ENCODE peak calls at places on chromosomes 2 and 18, in nine cellular contexts. C, K, Z, T, L, G, H, Q and V are unnamed samples.

GRCh38 chr18:23209031-23209430 is 73.7 kb downstream of the CABLES1 start:
- DNase-seq in Z (no peak), C (no peak), Q (no peak), T (no peak), G (no peak), L (no peak), H (peak; percentile 38), K (no peak), V (no peak)

GRCh38 chr2:236366406-236366805 is 102.2 kb upstream of the ASB18 start:
- DNase-seq in G (no peak), C (no peak), Q (no peak), K (no peak), L (no peak), Z (no peak), T (no peak), H (no peak), V (no peak)

GRCh38 chr2:42132066-42132965 is 36.8 kb upstream of the EML4 start:
- DNase-seq in L (no peak), C (no peak), Z (no peak), H (peak; percentile 49), G (no peak), Q (no peak), T (no peak), K (peak; percentile 77), V (no peak)

GRCh38 chr18:74114206-74114605 is 33.4 kb downstream of the FBXO15 start:
- DNase-seq in G (no peak), L (no peak), K (no peak), H (no peak), T (no peak), Z (no peak), Q (no peak), C (no peak), V (no peak)

GRCh38 chr18:25278415-25278814 is 73.6 kb downstream of the ZNF521 start:
- DNase-seq in T (no peak), Z (no peak), L (no peak), C (no peak), G (no peak), K (no peak), Q (no peak), H (no peak), V (no peak)

GRCh38 chr2:42906557-42907380 is 114.4 kb upstream of the HAAO start:
- DNase-seq in C (peak; percentile 81), K (no peak), Z (peak; percentile 70), T (no peak), G (no peak), L (peak; percentile 51), H (no peak), Q (peak; percentile 82), V (no peak)

GRCh38 chr2:24883946-24884345 is 36.1 kb downstream of the ADCY3 start:
- DNase-seq in K (no peak), G (no peak), H (no peak), Q (no peak), Z (no peak), L (no peak), C (no peak), T (no peak), V (no peak)

GRCh38 chr18:13502585-13502984 is 223.8 kb downstream of the FAM210A start:
- DNase-seq in H (no peak), G (no peak), L (no peak), Z (peak; percentile 46), K (no peak), T (no peak), Q (no peak), C (peak; percentile 72), V (no peak)

GRCh38 chr2:230930149-230930780 is 5.2 kb upstream of the GPR55 start:
- DNase-seq in L (no peak), T (no peak), H (no peak), Z (no peak), K (no peak), C (no peak), G (no peak), Q (no peak), V (no peak)

GRCh38 chr2:211944572-211944971 is 594.0 kb downstream of the ERBB4 start:
- DNase-seq in H (no peak), L (no peak), Z (no peak), C (no peak), Q (no peak), T (no peak), K (no peak), G (no peak), V (no peak)

GRCh38 chr2:187618813-187619212 is 64.6 kb upstream of the TFPI start:
- DNase-seq in Z (no peak), H (peak; percentile 59), L (no peak), T (no peak), Q (no peak), G (no peak), K (no peak), C (no peak), V (no peak)

GRCh38 chr18:36960038-36960437 is 131.1 kb downstream of the KIAA1328 start:
- DNase-seq in G (no peak), T (no peak), L (no peak), H (no peak), Q (no peak), K (no peak), Z (no peak), C (no peak), V (no peak)

GRCh38 chr2:3246928-3247714 is 130.5 kb downstream of the EIPR1 start:
- DNase-seq in K (no peak), G (no peak), L (no peak), H (no peak), T (no peak), Z (no peak), C (no peak), Q (no peak), V (no peak)

GRCh38 chr18:58044370-58045264 is 591 bp downstream of the NEDD4L start:
- DNase-seq in G (peak; percentile 31), K (no peak), T (peak; percentile 29), Z (peak; percentile 22), L (peak; percentile 64), H (no peak), Q (peak; percentile 74), C (peak; percentile 43), V (peak; percentile 47)

GRCh38 chr2:3483227-3483985 is 35.9 kb downstream of the ADI1 start:
- DNase-seq in K (peak; percentile 89), T (peak; percentile 52), C (peak; percentile 96), Q (peak; percentile 55), L (no peak), G (no peak), Z (peak; percentile 83), H (no peak), V (peak; percentile 61)

GRCh38 chr2:173086518-173087213 is 11.0 kb downstream of the MAP3K20 start:
- DNase-seq in H (no peak), Z (no peak), K (no peak), T (peak; percentile 8), Q (no peak), C (no peak), G (no peak), L (no peak), V (no peak)

GRCh38 chr2:164910091-164910899 is 45.0 kb downstream of the SLC38A11 start:
- DNase-seq in K (peak; percentile 33), H (peak; percentile 69), Q (no peak), L (peak; percentile 49), C (no peak), T (peak; percentile 77), Z (no peak), G (no peak), V (no peak)

GRCh38 chr2:60741588-60741987 is 14.5 kb upstream of the PAPOLG start:
- DNase-seq in Z (no peak), C (no peak), H (no peak), Q (peak; percentile 55), L (no peak), T (no peak), G (no peak), K (no peak), V (no peak)

GRCh38 chr2:13572466-13572865 is 855.7 kb downstream of the TRIB2 start:
- DNase-seq in T (no peak), G (no peak), K (no peak), C (no peak), Q (no peak), H (no peak), Z (no peak), L (no peak), V (no peak)

GRCh38 chr2:224883172-224883516 is 159.1 kb downstream of the DOCK10 start:
- DNase-seq in L (no peak), T (no peak), H (no peak), G (no peak), Q (no peak), K (no peak), C (no peak), Z (no peak), V (no peak)

GRCh38 chr2:237405006-237405559 is 8.9 kb downstream of the COL6A3 start:
- DNase-seq in K (no peak), H (no peak), L (no peak), T (no peak), G (no peak), C (peak; percentile 47), Z (no peak), Q (no peak), V (no peak)
- H3K27ac ChIP-seq in K (peak overlapping the region; percentile 63), H (no peak overlapping the region), L (no peak overlapping the region), T (no peak overlapping the region), G (no peak overlapping the region), C (no peak overlapping the region), Z (peak overlapping the region; percentile 82), Q (no peak overlapping the region), V (no peak overlapping the region)

GRCh38 chr2:157093666-157094065 is 163.8 kb upstream of the GALNT5 start:
- DNase-seq in C (no peak), G (no peak), T (no peak), H (no peak), K (no peak), Z (no peak), Q (no peak), L (no peak), V (no peak)
- H3K27ac ChIP-seq in C (no peak overlapping the region), G (no peak overlapping the region), T (no peak overlapping the region), H (no peak overlapping the region), K (no peak overlapping the region), Z (no peak overlapping the region), Q (no peak overlapping the region), L (no peak overlapping the region), V (no peak overlapping the region)

DNA sequence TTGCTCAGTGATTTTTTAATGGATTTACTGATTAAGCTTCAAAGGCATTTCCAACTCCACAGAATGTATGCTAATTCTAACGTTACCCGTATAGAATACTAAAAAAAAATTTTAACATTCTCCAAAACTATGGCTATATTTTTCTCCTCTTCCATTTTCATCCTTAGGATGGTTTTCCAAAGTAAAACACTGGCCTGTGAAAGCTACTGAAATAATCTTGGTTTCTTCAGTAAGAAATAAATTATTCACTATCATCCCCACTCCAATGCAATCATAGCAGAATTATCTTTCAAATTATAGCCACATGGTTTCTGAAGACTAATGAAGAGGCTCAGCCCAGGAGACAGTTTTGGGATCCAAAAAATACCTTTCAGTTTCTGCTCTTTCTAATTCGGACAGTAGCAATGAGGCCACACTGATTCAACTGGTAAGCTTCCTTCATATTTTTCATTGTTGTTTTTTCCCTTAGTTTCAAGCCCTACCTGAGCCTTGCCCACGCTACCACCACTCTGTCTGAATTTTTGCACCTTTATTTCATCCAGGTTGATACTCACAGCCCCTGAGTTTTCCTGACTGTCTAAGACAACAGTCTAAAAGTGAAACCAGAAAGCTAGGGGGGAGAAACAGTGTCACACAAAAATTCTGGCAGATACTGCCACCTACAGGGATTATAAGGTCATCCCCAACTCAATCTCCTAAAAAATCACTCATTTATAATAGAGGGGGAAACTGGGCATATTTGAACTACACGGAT is 887.9 kb downstream of the NRXN1 start:
- DNase-seq in G (no peak), C (no peak), Q (no peak), H (peak; percentile 2), T (peak; percentile 31), Z (no peak), L (no peak), K (no peak), V (peak; percentile 1)
- H3K27ac ChIP-seq in G (no peak overlapping the region), C (no peak overlapping the region), Q (no peak overlapping the region), H (no peak overlapping the region), T (peak overlapping the region; percentile 32), Z (peak overlapping the region; percentile 9), L (no peak overlapping the region), K (no peak overlapping the region), V (no peak overlapping the region)

GRCh38 chr2:54404270-54404669 is 51.9 kb upstream of the SPTBN1 start:
- DNase-seq in K (no peak), L (no peak), H (no peak), C (no peak), Z (no peak), T (no peak), Q (no peak), G (no peak), V (no peak)
- H3K27ac ChIP-seq in K (no peak overlapping the region), L (no peak overlapping the region), H (no peak overlapping the region), C (no peak overlapping the region), Z (peak overlapping the region; percentile 88), T (no peak overlapping the region), Q (no peak overlapping the region), G (no peak overlapping the region), V (no peak overlapping the region)